ENCODE peak calls at places on chromosome 4, in eight cellular contexts. One of them, this sample, is unnamed.

GRCh38 chr4:113445286-113445685 is 316.3 kb downstream of the CAMK2D start:
- DNase-seq in tibial artery: peak
- DNase-seq in AG04450: no peak
- DNase-seq in lower lobe of right lung: no peak
- DNase-seq in effector memory CD8-positive, alpha-beta T cell: no peak
- DNase-seq in BJ: peak
- DNase-seq in Kasumi-1: no peak
- DNase-seq in central memory CD4-positive, alpha-beta T cell: no peak
- DNase-seq in this sample: peak

GRCh38 chr4:77959566-77960338 is 97.1 kb downstream of the MRPL1 start:
- DNase-seq in tibial artery: no peak
- DNase-seq in AG04450: peak
- DNase-seq in lower lobe of right lung: no peak
- DNase-seq in effector memory CD8-positive, alpha-beta T cell: no peak
- DNase-seq in BJ: no peak
- DNase-seq in Kasumi-1: peak
- DNase-seq in central memory CD4-positive, alpha-beta T cell: peak
- DNase-seq in this sample: no peak

GRCh38 chr4:6649216-6649615 is 8.7 kb downstream of the MRFAP1 start:
- DNase-seq in tibial artery: no peak
- DNase-seq in AG04450: no peak
- DNase-seq in lower lobe of right lung: no peak
- DNase-seq in effector memory CD8-positive, alpha-beta T cell: no peak
- DNase-seq in BJ: no peak
- DNase-seq in Kasumi-1: no peak
- DNase-seq in central memory CD4-positive, alpha-beta T cell: no peak
- DNase-seq in this sample: no peak

GRCh38 chr4:81651500-81651899 is 179.8 kb upstream of the RASGEF1B start:
- DNase-seq in tibial artery: no peak
- DNase-seq in AG04450: no peak
- DNase-seq in lower lobe of right lung: no peak
- DNase-seq in effector memory CD8-positive, alpha-beta T cell: no peak
- DNase-seq in BJ: no peak
- DNase-seq in Kasumi-1: no peak
- DNase-seq in central memory CD4-positive, alpha-beta T cell: no peak
- DNase-seq in this sample: no peak

GRCh38 chr4:1604181-1604705 is 79.9 kb downstream of the FAM53A start:
- DNase-seq in tibial artery: no peak
- DNase-seq in AG04450: no peak
- DNase-seq in lower lobe of right lung: peak
- DNase-seq in effector memory CD8-positive, alpha-beta T cell: no peak
- DNase-seq in BJ: no peak
- DNase-seq in Kasumi-1: no peak
- DNase-seq in central memory CD4-positive, alpha-beta T cell: no peak
- DNase-seq in this sample: peak

GRCh38 chr4:182141046-182141445 is 102.2 kb upstream of the TENM3 start:
- DNase-seq in tibial artery: no peak
- DNase-seq in AG04450: no peak
- DNase-seq in lower lobe of right lung: no peak
- DNase-seq in effector memory CD8-positive, alpha-beta T cell: no peak
- DNase-seq in BJ: no peak
- DNase-seq in Kasumi-1: no peak
- DNase-seq in central memory CD4-positive, alpha-beta T cell: no peak
- DNase-seq in this sample: no peak

GRCh38 chr4:119040711-119041185 is 94.9 kb upstream of the MYOZ2 start:
- DNase-seq in tibial artery: no peak
- DNase-seq in AG04450: peak
- DNase-seq in lower lobe of right lung: no peak
- DNase-seq in effector memory CD8-positive, alpha-beta T cell: no peak
- DNase-seq in BJ: peak
- DNase-seq in Kasumi-1: no peak
- DNase-seq in central memory CD4-positive, alpha-beta T cell: no peak
- DNase-seq in this sample: no peak

GRCh38 chr4:3767569-3768288 is 1.5 kb downstream of the ADRA2C start:
- DNase-seq in tibial artery: no peak
- DNase-seq in AG04450: no peak
- DNase-seq in lower lobe of right lung: no peak
- DNase-seq in effector memory CD8-positive, alpha-beta T cell: no peak
- DNase-seq in BJ: no peak
- DNase-seq in Kasumi-1: no peak
- DNase-seq in central memory CD4-positive, alpha-beta T cell: no peak
- DNase-seq in this sample: no peak

GRCh38 chr4:2048831-2049230 is 10.3 kb upstream of the NAT8L start:
- DNase-seq in tibial artery: no peak
- DNase-seq in AG04450: no peak
- DNase-seq in lower lobe of right lung: no peak
- DNase-seq in effector memory CD8-positive, alpha-beta T cell: no peak
- DNase-seq in BJ: no peak
- DNase-seq in Kasumi-1: no peak
- DNase-seq in central memory CD4-positive, alpha-beta T cell: no peak
- DNase-seq in this sample: no peak

GRCh38 chr4:133147922-133148689 is 988 bp upstream of the PCDH10 start:
- DNase-seq in tibial artery: peak
- DNase-seq in AG04450: no peak
- DNase-seq in lower lobe of right lung: no peak
- DNase-seq in effector memory CD8-positive, alpha-beta T cell: no peak
- DNase-seq in BJ: no peak
- DNase-seq in Kasumi-1: peak
- DNase-seq in central memory CD4-positive, alpha-beta T cell: no peak
- DNase-seq in this sample: peak

GRCh38 chr4:119209077-119209476 is 3.4 kb upstream of the USP53 start:
- DNase-seq in tibial artery: no peak
- DNase-seq in AG04450: peak
- DNase-seq in lower lobe of right lung: no peak
- DNase-seq in effector memory CD8-positive, alpha-beta T cell: no peak
- DNase-seq in BJ: peak
- DNase-seq in Kasumi-1: no peak
- DNase-seq in central memory CD4-positive, alpha-beta T cell: no peak
- DNase-seq in this sample: peak

GRCh38 chr4:132557660-132558059 is 591.4 kb upstream of the PCDH10 start:
- DNase-seq in tibial artery: no peak
- DNase-seq in AG04450: no peak
- DNase-seq in lower lobe of right lung: no peak
- DNase-seq in effector memory CD8-positive, alpha-beta T cell: no peak
- DNase-seq in BJ: no peak
- DNase-seq in Kasumi-1: no peak
- DNase-seq in central memory CD4-positive, alpha-beta T cell: no peak
- DNase-seq in this sample: no peak

GRCh38 chr4:6180841-6181631 is 19.3 kb downstream of the JAKMIP1 start:
- DNase-seq in tibial artery: no peak
- DNase-seq in AG04450: no peak
- DNase-seq in lower lobe of right lung: no peak
- DNase-seq in effector memory CD8-positive, alpha-beta T cell: peak
- DNase-seq in BJ: no peak
- DNase-seq in Kasumi-1: no peak
- DNase-seq in central memory CD4-positive, alpha-beta T cell: peak
- DNase-seq in this sample: no peak

GRCh38 chr4:81635747-81636146 is 164.0 kb upstream of the RASGEF1B start:
- DNase-seq in tibial artery: peak
- DNase-seq in AG04450: no peak
- DNase-seq in lower lobe of right lung: peak
- DNase-seq in effector memory CD8-positive, alpha-beta T cell: no peak
- DNase-seq in BJ: no peak
- DNase-seq in Kasumi-1: peak
- DNase-seq in central memory CD4-positive, alpha-beta T cell: no peak
- DNase-seq in this sample: no peak

GRCh38 chr4:52244103-52244772 is 193.1 kb downstream of the SPATA18 start:
- DNase-seq in tibial artery: no peak
- DNase-seq in AG04450: no peak
- DNase-seq in lower lobe of right lung: no peak
- DNase-seq in effector memory CD8-positive, alpha-beta T cell: no peak
- DNase-seq in BJ: no peak
- DNase-seq in Kasumi-1: no peak
- DNase-seq in central memory CD4-positive, alpha-beta T cell: no peak
- DNase-seq in this sample: no peak

This sample was measured in osteoblast.